ENCODE peak calls at places on chromosomes 6 and 20, in nine cellular contexts. H is neural progenitor cell, P is astrocyte, N is HepG2, W is OCI-LY7, Z is PC-3, I is fibroblast of lung, R is mammary epithelial cell, A is MM.1S. C is an unnamed sample. For H3K79me2, the result is how much of the 10 kb centered on the place peaks cover.

GRCh38 chr20:46583411-46584214 is 33.2 kb upstream of the OCSTAMP start:
- DNase-seq in I (no peak), A (no peak), W (no peak), H (peak), N (no peak), Z (no peak), P (no peak), R (no peak), C (no peak)

GRCh38 chr20:16710781-16711180 is 19.0 kb upstream of the SNRPB2 start:
- DNase-seq in P (no peak), N (no peak), W (peak), H (no peak), A (no peak), I (no peak), R (no peak), Z (no peak), C (no peak)

GRCh38 chr6:32608374-32608773 is 18.7 kb upstream of the HLA-DRB1 start:
- DNase-seq in Z (no peak), R (no peak), P (no peak), W (no peak), A (no peak), N (no peak), H (peak), I (no peak), C (no peak)

GRCh38 chr6:164274510-164274909 is 860.0 kb downstream of the QKI start:
- DNase-seq in H (no peak), I (no peak), P (no peak), R (no peak), N (no peak), A (no peak), Z (no peak), W (no peak), C (no peak)

GRCh38 chr6:85157266-85157665 is 292.6 kb upstream of the NT5E start:
- DNase-seq in N (no peak), A (no peak), H (no peak), W (no peak), R (no peak), P (no peak), I (no peak), Z (no peak), C (no peak)

GRCh38 chr20:64066984-64067605 is 4.1 kb downstream of the TCEA2 start:
- DNase-seq in N (no peak), A (no peak), H (no peak), Z (no peak), W (no peak), I (no peak), P (no peak), R (no peak), C (no peak)

GRCh38 chr6:137744877-137745276 is 122.2 kb upstream of the TNFAIP3 start:
- DNase-seq in H (no peak), W (no peak), I (no peak), Z (no peak), R (no peak), P (no peak), N (no peak), A (no peak), C (peak)

GRCh38 chr6:34459899-34460593 is 5.8 kb upstream of the PACSIN1 start:
- DNase-seq in H (peak), A (peak), W (peak), N (peak), I (peak), R (peak), Z (peak), P (peak), C (peak)

GRCh38 chr20:3863317-3863716 is 16.7 kb downstream of the MAVS start:
- DNase-seq in P (no peak), N (no peak), A (no peak), R (no peak), W (peak), Z (no peak), H (no peak), I (no peak), C (peak)

GRCh38 chr20:20303742-20304141 is 64.2 kb upstream of the INSM1 start:
- DNase-seq in P (no peak), I (no peak), N (no peak), R (no peak), Z (no peak), A (no peak), H (no peak), W (peak), C (no peak)

GRCh38 chr20:62838511-62838910 is 21.7 kb downstream of the COL9A3 start:
- DNase-seq in H (no peak), A (no peak), I (no peak), W (no peak), N (no peak), Z (no peak), R (no peak), P (no peak), C (no peak)

DNA sequence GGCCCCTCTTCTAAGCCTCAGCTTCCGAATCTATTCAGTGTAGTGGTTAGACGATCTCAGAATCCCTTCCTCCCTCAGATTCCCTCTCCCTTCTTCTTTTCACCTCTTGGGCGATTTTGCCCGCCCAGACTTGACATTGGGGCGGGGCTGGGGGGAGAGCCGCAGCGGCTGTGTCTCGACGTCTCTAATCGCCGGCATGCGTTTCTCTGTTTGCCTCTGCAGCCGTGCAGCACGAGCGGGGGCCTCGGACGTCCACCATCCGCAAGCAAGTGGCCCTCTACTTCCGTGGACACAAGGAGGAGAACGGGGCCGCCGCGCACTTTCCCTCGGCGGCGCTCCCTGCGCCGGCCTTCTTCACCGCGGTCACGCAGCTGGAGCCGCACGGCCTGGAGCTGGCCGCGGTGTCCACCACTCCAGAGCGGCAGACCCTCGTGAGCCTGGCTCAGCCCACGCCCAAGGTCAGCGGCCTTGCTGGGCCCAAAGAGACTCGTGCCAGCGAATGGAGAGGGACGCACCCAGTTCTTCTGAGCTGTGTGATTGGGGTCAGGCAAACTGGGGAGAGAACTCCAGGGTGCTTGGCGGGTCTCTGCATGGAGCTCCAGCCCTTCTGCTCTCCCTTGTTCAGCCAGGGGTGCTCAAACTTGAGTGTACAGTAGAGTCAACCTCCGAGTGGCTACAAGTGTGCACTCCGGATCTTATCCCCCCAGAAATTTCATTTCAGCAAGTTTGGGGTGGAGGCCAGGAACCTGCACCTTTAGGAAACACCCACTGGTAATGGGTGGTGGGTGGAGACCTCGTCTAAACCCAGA is 10.7 kb downstream of the NR2E1 start:
- DNase-seq in W (no peak), Z (no peak), N (no peak), A (no peak), H (peak), I (no peak), R (no peak), P (no peak), C (no peak)
- H2AFZ ChIP-seq in W (no peak), Z (no peak), N (peak), A (peak), H (no peak), I (no peak), R (peak), P (no peak), C (no peak)

GRCh38 chr6:56659721-56660373 is 17.2 kb upstream of the DST start:
- DNase-seq in H (no peak), W (no peak), Z (no peak), R (no peak), A (peak), I (no peak), N (no peak), P (no peak), C (no peak)

GRCh38 chr6:56657364-56657763 is 14.7 kb upstream of the DST start:
- DNase-seq in P (no peak), R (no peak), W (no peak), I (no peak), Z (no peak), H (no peak), N (no peak), A (no peak), C (no peak)

GRCh38 chr6:56655996-56656395 is 13.3 kb upstream of the DST start:
- DNase-seq in W (no peak), H (no peak), N (peak), P (no peak), A (no peak), I (no peak), Z (no peak), R (no peak), C (no peak)

GRCh38 chr6:56655250-56655649 is 12.6 kb upstream of the DST start:
- DNase-seq in N (no peak), R (no peak), Z (no peak), A (no peak), P (no peak), W (no peak), H (no peak), I (no peak), C (no peak)

DNA sequence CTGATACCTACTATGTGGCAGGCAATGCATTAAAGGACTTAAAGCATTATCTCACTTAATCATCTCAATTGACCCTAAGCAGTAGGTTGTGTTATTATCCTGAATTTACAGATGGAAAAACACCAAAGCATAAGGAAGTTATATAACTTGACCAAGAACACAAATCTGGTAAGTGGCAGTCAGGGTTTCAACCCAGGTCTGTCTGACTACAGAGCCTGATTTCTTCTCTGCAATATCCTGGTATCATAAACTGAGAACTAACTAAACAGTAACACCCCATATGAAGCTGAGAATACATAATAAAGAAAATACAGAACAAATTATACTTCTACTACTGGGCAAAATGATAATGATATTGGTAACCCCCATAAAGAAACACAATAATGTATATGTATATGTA is 13.8 kb upstream of the DST start:
- DNase-seq in H (no peak), A (no peak), P (no peak), N (no peak), I (no peak), R (no peak), W (no peak), Z (no peak), C (no peak)
- H3K79me2 ChIP-seq in H (under half), A (under half), P (under half), N (under half), I (under half), R (under half), W (under half), Z (under half), C (under half)

GRCh38 chr6:112282217-112282616 is 27.9 kb upstream of the LAMA4 start:
- DNase-seq in A (no peak), H (peak), Z (peak), P (peak), R (peak), W (no peak), I (peak), N (no peak), C (no peak)
- H2AFZ ChIP-seq in A (no peak), H (no peak), Z (peak), P (peak), R (no peak), W (no peak), I (no peak), N (no peak), C (no peak)

GRCh38 chr6:70705772-70706171 is 38.1 kb downstream of the SMAP1 start:
- DNase-seq in A (no peak), N (no peak), P (no peak), I (no peak), W (no peak), H (no peak), Z (no peak), R (no peak), C (no peak)

GRCh38 chr6:70708448-70708847 is 40.8 kb downstream of the SMAP1 start:
- DNase-seq in H (no peak), P (no peak), Z (no peak), W (no peak), N (no peak), R (no peak), I (no peak), A (peak), C (no peak)

GRCh38 chr6:70709826-70710225 is 42.1 kb downstream of the SMAP1 start:
- DNase-seq in W (no peak), A (no peak), Z (peak), P (peak), N (peak), I (peak), R (peak), H (no peak), C (no peak)

GRCh38 chr6:70707893-70708292 is 40.2 kb downstream of the SMAP1 start:
- DNase-seq in W (no peak), A (no peak), P (no peak), Z (no peak), I (no peak), H (no peak), N (no peak), R (no peak), C (no peak)

DNA sequence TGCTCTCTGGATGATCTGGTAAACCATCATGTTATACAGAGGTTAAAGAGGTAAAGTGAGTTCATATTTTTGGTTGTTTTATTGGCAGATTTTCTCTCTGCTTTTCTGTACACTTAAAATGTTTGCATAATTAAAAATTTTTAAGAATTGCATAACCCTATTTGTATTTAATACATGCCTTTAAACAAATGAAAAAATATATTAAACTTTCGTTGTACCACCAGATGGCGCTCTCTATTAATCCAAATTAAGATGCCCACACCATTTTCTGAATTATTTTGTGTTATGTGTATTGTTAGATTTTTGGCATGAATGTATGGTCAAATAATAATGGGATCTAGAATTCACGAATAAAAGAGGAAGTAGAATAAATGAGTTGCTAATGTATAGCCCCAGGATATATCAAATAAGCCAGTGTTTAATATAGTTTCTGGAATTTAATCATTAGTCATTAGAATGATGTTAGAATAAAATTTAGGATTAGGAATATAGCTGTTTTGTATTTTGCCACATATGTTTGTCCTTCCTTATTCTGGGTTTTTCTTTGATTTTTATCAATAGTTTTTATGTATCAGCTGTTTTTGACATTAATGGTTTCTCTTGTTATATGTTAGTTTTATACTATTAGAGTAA is 38.9 kb downstream of the SMAP1 start:
- DNase-seq in N (peak), I (peak), H (peak), A (peak), W (peak), P (no peak), R (peak), Z (peak), C (no peak)
- H3K79me2 ChIP-seq in N (under half), I (under half), H (under half), A (under half), W (under half), P (under half), R (under half), Z (under half), C (under half)

DNA sequence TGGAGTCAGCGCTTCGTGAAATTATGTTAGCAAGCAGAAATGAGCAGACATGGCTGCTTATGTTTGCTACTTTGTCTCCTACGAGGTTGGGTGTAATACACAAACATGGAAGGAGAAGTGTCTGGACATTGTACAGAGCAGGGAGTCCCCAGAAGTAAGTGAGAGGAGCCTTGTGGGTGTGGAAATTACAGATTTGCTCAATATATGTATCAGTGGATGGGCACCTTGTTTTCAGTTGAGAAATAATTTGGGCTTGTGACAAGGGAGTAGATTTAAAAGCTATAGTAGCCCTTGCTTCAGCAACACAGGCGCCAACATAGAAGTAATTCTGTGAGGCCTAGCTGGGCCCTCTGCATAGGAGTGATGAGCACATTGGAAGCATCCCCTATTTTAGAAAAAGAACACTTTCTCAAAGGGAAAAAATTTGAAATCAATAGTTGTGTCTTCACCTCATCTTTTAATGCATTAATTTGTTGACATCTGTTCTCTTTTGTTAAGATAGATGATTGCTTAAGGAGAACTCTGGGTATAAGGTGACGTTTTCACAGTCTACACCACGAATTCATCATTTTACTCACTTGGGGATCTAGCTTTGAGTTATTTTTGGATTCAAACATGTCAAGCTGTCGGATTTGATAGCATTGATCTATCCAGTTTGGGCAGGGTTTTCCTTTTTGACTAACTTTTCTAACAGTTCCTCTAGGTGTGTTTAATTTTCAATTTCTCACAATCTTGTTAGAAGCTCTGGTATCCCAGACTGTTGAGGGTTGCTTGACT is 49.4 kb downstream of the HECA start:
- DNase-seq in P (no peak), W (no peak), R (no peak), H (no peak), N (no peak), A (no peak), I (no peak), Z (no peak), C (no peak)
- H2AFZ ChIP-seq in P (no peak), W (no peak), R (no peak), H (no peak), N (no peak), A (no peak), I (no peak), Z (no peak), C (no peak)

GRCh38 chr20:61513124-61514017 is 261.3 kb downstream of the CDH4 start:
- DNase-seq in I (no peak), H (no peak), W (no peak), A (no peak), Z (no peak), N (no peak), R (no peak), P (no peak), C (no peak)

GRCh38 chr20:61507778-61508177 is 255.7 kb downstream of the CDH4 start:
- DNase-seq in H (no peak), W (no peak), P (no peak), N (no peak), R (no peak), Z (no peak), A (no peak), I (no peak), C (no peak)

GRCh38 chr20:61512475-61512874 is 260.4 kb downstream of the CDH4 start:
- DNase-seq in N (no peak), W (no peak), Z (no peak), R (no peak), A (no peak), H (no peak), I (no peak), P (no peak), C (no peak)

GRCh38 chr20:61508301-61508700 is 256.2 kb downstream of the CDH4 start:
- DNase-seq in W (no peak), I (no peak), H (no peak), R (no peak), Z (no peak), P (no peak), A (no peak), N (no peak), C (no peak)

GRCh38 chr20:61510778-61511330 is 258.8 kb downstream of the CDH4 start:
- DNase-seq in Z (no peak), H (no peak), W (no peak), A (no peak), N (no peak), P (no peak), R (no peak), I (no peak), C (no peak)
- H3K79me2 ChIP-seq in Z (under half), H (under half), W (under half), A (under half), N (under half), P (under half), R (under half), I (under half), C (under half)

C was measured in DND-41.